ENCODE peak calls at places on chromosomes 13 and 19, in six cellular contexts. One of them, this sample, is unnamed.

GRCh38 chr19:18165794-18166544 is 7.6 kb upstream of the IFI30 start:
- DNase-seq in uterus: no peak
- DNase-seq in stimulated activated CD4-positive, alpha-beta T cell treated with anti-CD3 and anti-CD28 coated beads, Interleukin-12 subunit alpha, Interleukin-12 subunit beta, amount 100 ng/mL, for 4 hours: no peak
- DNase-seq in effector CD4-positive, alpha-beta T cell: no peak
- DNase-seq in cardiac muscle cell: no peak
- DNase-seq in DND-41: no peak
- DNase-seq in this sample: no peak

GRCh38 chr13:71359641-71360040 is 507.4 kb downstream of the DACH1 start:
- DNase-seq in uterus: no peak
- DNase-seq in stimulated activated CD4-positive, alpha-beta T cell treated with anti-CD3 and anti-CD28 coated beads, Interleukin-12 subunit alpha, Interleukin-12 subunit beta, amount 100 ng/mL, for 4 hours: no peak
- DNase-seq in effector CD4-positive, alpha-beta T cell: no peak
- DNase-seq in cardiac muscle cell: no peak
- DNase-seq in DND-41: no peak
- DNase-seq in this sample: no peak

GRCh38 chr19:41351339-41352245 is 2.1 kb downstream of the TGFB1 start:
- DNase-seq in uterus: peak
- DNase-seq in stimulated activated CD4-positive, alpha-beta T cell treated with anti-CD3 and anti-CD28 coated beads, Interleukin-12 subunit alpha, Interleukin-12 subunit beta, amount 100 ng/mL, for 4 hours: peak
- DNase-seq in effector CD4-positive, alpha-beta T cell: peak
- DNase-seq in cardiac muscle cell: peak
- DNase-seq in DND-41: peak
- DNase-seq in this sample: no peak

GRCh38 chr19:46648961-46649960 is 11.7 kb downstream of the DACT3 start:
- DNase-seq in uterus: no peak
- DNase-seq in stimulated activated CD4-positive, alpha-beta T cell treated with anti-CD3 and anti-CD28 coated beads, Interleukin-12 subunit alpha, Interleukin-12 subunit beta, amount 100 ng/mL, for 4 hours: no peak
- DNase-seq in effector CD4-positive, alpha-beta T cell: no peak
- DNase-seq in cardiac muscle cell: no peak
- DNase-seq in DND-41: no peak
- DNase-seq in this sample: no peak

GRCh38 chr19:4007836-4008539 is 452 bp downstream of the PIAS4 start:
- DNase-seq in uterus: no peak
- DNase-seq in stimulated activated CD4-positive, alpha-beta T cell treated with anti-CD3 and anti-CD28 coated beads, Interleukin-12 subunit alpha, Interleukin-12 subunit beta, amount 100 ng/mL, for 4 hours: peak
- DNase-seq in effector CD4-positive, alpha-beta T cell: no peak
- DNase-seq in cardiac muscle cell: peak
- DNase-seq in DND-41: peak
- DNase-seq in this sample: no peak

GRCh38 chr13:45137501-45137880 is 17.2 kb downstream of the GTF2F2 start:
- DNase-seq in uterus: no peak
- DNase-seq in stimulated activated CD4-positive, alpha-beta T cell treated with anti-CD3 and anti-CD28 coated beads, Interleukin-12 subunit alpha, Interleukin-12 subunit beta, amount 100 ng/mL, for 4 hours: no peak
- DNase-seq in effector CD4-positive, alpha-beta T cell: no peak
- DNase-seq in cardiac muscle cell: no peak
- DNase-seq in DND-41: no peak
- DNase-seq in this sample: no peak

GRCh38 chr13:32278456-32278855 is 36.7 kb downstream of the ZAR1L start:
- DNase-seq in uterus: no peak
- DNase-seq in stimulated activated CD4-positive, alpha-beta T cell treated with anti-CD3 and anti-CD28 coated beads, Interleukin-12 subunit alpha, Interleukin-12 subunit beta, amount 100 ng/mL, for 4 hours: no peak
- DNase-seq in effector CD4-positive, alpha-beta T cell: no peak
- DNase-seq in cardiac muscle cell: no peak
- DNase-seq in DND-41: no peak
- DNase-seq in this sample: no peak

GRCh38 chr19:18328340-18329034 is 5.6 kb upstream of the LSM4 start:
- DNase-seq in uterus: peak
- DNase-seq in stimulated activated CD4-positive, alpha-beta T cell treated with anti-CD3 and anti-CD28 coated beads, Interleukin-12 subunit alpha, Interleukin-12 subunit beta, amount 100 ng/mL, for 4 hours: peak
- DNase-seq in effector CD4-positive, alpha-beta T cell: peak
- DNase-seq in cardiac muscle cell: peak
- DNase-seq in DND-41: peak
- DNase-seq in this sample: peak

GRCh38 chr13:41962994-41963393 is 2.1 kb upstream of the VWA8 start:
- DNase-seq in uterus: no peak
- DNase-seq in stimulated activated CD4-positive, alpha-beta T cell treated with anti-CD3 and anti-CD28 coated beads, Interleukin-12 subunit alpha, Interleukin-12 subunit beta, amount 100 ng/mL, for 4 hours: no peak
- DNase-seq in effector CD4-positive, alpha-beta T cell: no peak
- DNase-seq in cardiac muscle cell: no peak
- DNase-seq in DND-41: no peak
- DNase-seq in this sample: no peak

GRCh38 chr13:44876782-44877324 is 112.4 kb downstream of the NUFIP1 start:
- DNase-seq in uterus: no peak
- DNase-seq in stimulated activated CD4-positive, alpha-beta T cell treated with anti-CD3 and anti-CD28 coated beads, Interleukin-12 subunit alpha, Interleukin-12 subunit beta, amount 100 ng/mL, for 4 hours: peak
- DNase-seq in effector CD4-positive, alpha-beta T cell: no peak
- DNase-seq in cardiac muscle cell: peak
- DNase-seq in DND-41: no peak
- DNase-seq in this sample: no peak

GRCh38 chr19:7397687-7398086 is 49.0 kb downstream of the ARHGEF18 start:
- DNase-seq in uterus: no peak
- DNase-seq in stimulated activated CD4-positive, alpha-beta T cell treated with anti-CD3 and anti-CD28 coated beads, Interleukin-12 subunit alpha, Interleukin-12 subunit beta, amount 100 ng/mL, for 4 hours: no peak
- DNase-seq in effector CD4-positive, alpha-beta T cell: no peak
- DNase-seq in cardiac muscle cell: no peak
- DNase-seq in DND-41: no peak
- DNase-seq in this sample: no peak

GRCh38 chr13:93881418-93881817 is 598.1 kb downstream of the DCT start:
- DNase-seq in uterus: no peak
- DNase-seq in stimulated activated CD4-positive, alpha-beta T cell treated with anti-CD3 and anti-CD28 coated beads, Interleukin-12 subunit alpha, Interleukin-12 subunit beta, amount 100 ng/mL, for 4 hours: no peak
- DNase-seq in effector CD4-positive, alpha-beta T cell: no peak
- DNase-seq in cardiac muscle cell: no peak
- DNase-seq in DND-41: no peak
- DNase-seq in this sample: no peak

GRCh38 chr19:41098762-41099161 is 10.5 kb downstream of the CYP2A13 start:
- DNase-seq in uterus: no peak
- DNase-seq in stimulated activated CD4-positive, alpha-beta T cell treated with anti-CD3 and anti-CD28 coated beads, Interleukin-12 subunit alpha, Interleukin-12 subunit beta, amount 100 ng/mL, for 4 hours: no peak
- DNase-seq in effector CD4-positive, alpha-beta T cell: no peak
- DNase-seq in cardiac muscle cell: no peak
- DNase-seq in DND-41: no peak
- DNase-seq in this sample: no peak

GRCh38 chr19:50333235-50333736 is 4.1 kb upstream of the KCNC3 start:
- DNase-seq in uterus: peak
- DNase-seq in stimulated activated CD4-positive, alpha-beta T cell treated with anti-CD3 and anti-CD28 coated beads, Interleukin-12 subunit alpha, Interleukin-12 subunit beta, amount 100 ng/mL, for 4 hours: peak
- DNase-seq in effector CD4-positive, alpha-beta T cell: peak
- DNase-seq in cardiac muscle cell: peak
- DNase-seq in DND-41: no peak
- DNase-seq in this sample: no peak

GRCh38 chr19:55369651-55370304 is 485 bp downstream of the IL11 start:
- DNase-seq in uterus: no peak
- DNase-seq in stimulated activated CD4-positive, alpha-beta T cell treated with anti-CD3 and anti-CD28 coated beads, Interleukin-12 subunit alpha, Interleukin-12 subunit beta, amount 100 ng/mL, for 4 hours: no peak
- DNase-seq in effector CD4-positive, alpha-beta T cell: no peak
- DNase-seq in cardiac muscle cell: peak
- DNase-seq in DND-41: no peak
- DNase-seq in this sample: no peak

GRCh38 chr13:99681695-99682094 is 180.4 kb downstream of the TM9SF2 start:
- DNase-seq in uterus: no peak
- DNase-seq in stimulated activated CD4-positive, alpha-beta T cell treated with anti-CD3 and anti-CD28 coated beads, Interleukin-12 subunit alpha, Interleukin-12 subunit beta, amount 100 ng/mL, for 4 hours: no peak
- DNase-seq in effector CD4-positive, alpha-beta T cell: no peak
- DNase-seq in cardiac muscle cell: no peak
- DNase-seq in DND-41: no peak
- DNase-seq in this sample: no peak

GRCh38 chr19:6362351-6362801 is 1.0 kb downstream of the CLPP start:
- DNase-seq in uterus: no peak
- DNase-seq in stimulated activated CD4-positive, alpha-beta T cell treated with anti-CD3 and anti-CD28 coated beads, Interleukin-12 subunit alpha, Interleukin-12 subunit beta, amount 100 ng/mL, for 4 hours: no peak
- DNase-seq in effector CD4-positive, alpha-beta T cell: peak
- DNase-seq in cardiac muscle cell: no peak
- DNase-seq in DND-41: peak
- DNase-seq in this sample: peak

GRCh38 chr19:14000691-14001365 is 5.3 kb downstream of the RFX1 start:
- DNase-seq in uterus: no peak
- DNase-seq in stimulated activated CD4-positive, alpha-beta T cell treated with anti-CD3 and anti-CD28 coated beads, Interleukin-12 subunit alpha, Interleukin-12 subunit beta, amount 100 ng/mL, for 4 hours: no peak
- DNase-seq in effector CD4-positive, alpha-beta T cell: no peak
- DNase-seq in cardiac muscle cell: no peak
- DNase-seq in DND-41: no peak
- DNase-seq in this sample: no peak

GRCh38 chr19:19461671-19462622 is 53.4 kb downstream of the TSSK6 start:
- DNase-seq in uterus: peak
- DNase-seq in stimulated activated CD4-positive, alpha-beta T cell treated with anti-CD3 and anti-CD28 coated beads, Interleukin-12 subunit alpha, Interleukin-12 subunit beta, amount 100 ng/mL, for 4 hours: no peak
- DNase-seq in effector CD4-positive, alpha-beta T cell: no peak
- DNase-seq in cardiac muscle cell: peak
- DNase-seq in DND-41: no peak
- DNase-seq in this sample: no peak

GRCh38 chr19:31274266-31274963 is 74.8 kb downstream of the TSHZ3 start:
- DNase-seq in uterus: no peak
- DNase-seq in stimulated activated CD4-positive, alpha-beta T cell treated with anti-CD3 and anti-CD28 coated beads, Interleukin-12 subunit alpha, Interleukin-12 subunit beta, amount 100 ng/mL, for 4 hours: no peak
- DNase-seq in effector CD4-positive, alpha-beta T cell: no peak
- DNase-seq in cardiac muscle cell: no peak
- DNase-seq in DND-41: no peak
- DNase-seq in this sample: no peak

GRCh38 chr13:28624707-28625432 is 34.1 kb upstream of the POMP start:
- DNase-seq in uterus: no peak
- DNase-seq in stimulated activated CD4-positive, alpha-beta T cell treated with anti-CD3 and anti-CD28 coated beads, Interleukin-12 subunit alpha, Interleukin-12 subunit beta, amount 100 ng/mL, for 4 hours: no peak
- DNase-seq in effector CD4-positive, alpha-beta T cell: no peak
- DNase-seq in cardiac muscle cell: no peak
- DNase-seq in DND-41: no peak
- DNase-seq in this sample: no peak

GRCh38 chr13:57123660-57124059 is 17.1 kb upstream of the PRR20A start:
- DNase-seq in uterus: no peak
- DNase-seq in stimulated activated CD4-positive, alpha-beta T cell treated with anti-CD3 and anti-CD28 coated beads, Interleukin-12 subunit alpha, Interleukin-12 subunit beta, amount 100 ng/mL, for 4 hours: no peak
- DNase-seq in effector CD4-positive, alpha-beta T cell: no peak
- DNase-seq in cardiac muscle cell: no peak
- DNase-seq in DND-41: no peak
- DNase-seq in this sample: no peak

GRCh38 chr13:114099918-114100445 is 32.4 kb downstream of the RASA3 start:
- DNase-seq in uterus: peak
- DNase-seq in stimulated activated CD4-positive, alpha-beta T cell treated with anti-CD3 and anti-CD28 coated beads, Interleukin-12 subunit alpha, Interleukin-12 subunit beta, amount 100 ng/mL, for 4 hours: no peak
- DNase-seq in effector CD4-positive, alpha-beta T cell: no peak
- DNase-seq in cardiac muscle cell: peak
- DNase-seq in DND-41: no peak
- DNase-seq in this sample: peak

GRCh38 chr13:90355162-90355751 is 992.2 kb upstream of the MIR17HG start:
- DNase-seq in uterus: no peak
- DNase-seq in stimulated activated CD4-positive, alpha-beta T cell treated with anti-CD3 and anti-CD28 coated beads, Interleukin-12 subunit alpha, Interleukin-12 subunit beta, amount 100 ng/mL, for 4 hours: no peak
- DNase-seq in effector CD4-positive, alpha-beta T cell: no peak
- DNase-seq in cardiac muscle cell: no peak
- DNase-seq in DND-41: no peak
- DNase-seq in this sample: no peak

GRCh38 chr13:105518086-105518485 is 1017.4 kb downstream of the EFNB2 start:
- DNase-seq in uterus: no peak
- DNase-seq in stimulated activated CD4-positive, alpha-beta T cell treated with anti-CD3 and anti-CD28 coated beads, Interleukin-12 subunit alpha, Interleukin-12 subunit beta, amount 100 ng/mL, for 4 hours: no peak
- DNase-seq in effector CD4-positive, alpha-beta T cell: no peak
- DNase-seq in cardiac muscle cell: no peak
- DNase-seq in DND-41: no peak
- DNase-seq in this sample: no peak

GRCh38 chr13:45195421-45195820 is 5.4 kb downstream of the KCTD4 start:
- DNase-seq in uterus: no peak
- DNase-seq in stimulated activated CD4-positive, alpha-beta T cell treated with anti-CD3 and anti-CD28 coated beads, Interleukin-12 subunit alpha, Interleukin-12 subunit beta, amount 100 ng/mL, for 4 hours: no peak
- DNase-seq in effector CD4-positive, alpha-beta T cell: no peak
- DNase-seq in cardiac muscle cell: no peak
- DNase-seq in DND-41: no peak
- DNase-seq in this sample: no peak

GRCh38 chr13:94416454-94417080 is 62.9 kb downstream of the DCT start:
- DNase-seq in uterus: no peak
- DNase-seq in stimulated activated CD4-positive, alpha-beta T cell treated with anti-CD3 and anti-CD28 coated beads, Interleukin-12 subunit alpha, Interleukin-12 subunit beta, amount 100 ng/mL, for 4 hours: no peak
- DNase-seq in effector CD4-positive, alpha-beta T cell: no peak
- DNase-seq in cardiac muscle cell: peak
- DNase-seq in DND-41: no peak
- DNase-seq in this sample: no peak

GRCh38 chr13:36999054-36999927 is at the start of gene ALG5:
- DNase-seq in uterus: peak
- DNase-seq in stimulated activated CD4-positive, alpha-beta T cell treated with anti-CD3 and anti-CD28 coated beads, Interleukin-12 subunit alpha, Interleukin-12 subunit beta, amount 100 ng/mL, for 4 hours: peak
- DNase-seq in effector CD4-positive, alpha-beta T cell: peak
- DNase-seq in cardiac muscle cell: peak
- DNase-seq in DND-41: peak
- DNase-seq in this sample: peak

GRCh38 chr19:54882758-54883157 is 8.7 kb downstream of the FCAR start:
- DNase-seq in uterus: no peak
- DNase-seq in stimulated activated CD4-positive, alpha-beta T cell treated with anti-CD3 and anti-CD28 coated beads, Interleukin-12 subunit alpha, Interleukin-12 subunit beta, amount 100 ng/mL, for 4 hours: no peak
- DNase-seq in effector CD4-positive, alpha-beta T cell: no peak
- DNase-seq in cardiac muscle cell: no peak
- DNase-seq in DND-41: peak
- DNase-seq in this sample: peak

GRCh38 chr19:3142292-3142670 is 6.4 kb downstream of the GNA15 start:
- DNase-seq in uterus: no peak
- DNase-seq in stimulated activated CD4-positive, alpha-beta T cell treated with anti-CD3 and anti-CD28 coated beads, Interleukin-12 subunit alpha, Interleukin-12 subunit beta, amount 100 ng/mL, for 4 hours: peak
- DNase-seq in effector CD4-positive, alpha-beta T cell: no peak
- DNase-seq in cardiac muscle cell: no peak
- DNase-seq in DND-41: no peak
- DNase-seq in this sample: no peak

GRCh38 chr13:41547253-41548000 is 90.1 kb downstream of the RGCC start:
- DNase-seq in uterus: peak
- DNase-seq in stimulated activated CD4-positive, alpha-beta T cell treated with anti-CD3 and anti-CD28 coated beads, Interleukin-12 subunit alpha, Interleukin-12 subunit beta, amount 100 ng/mL, for 4 hours: no peak
- DNase-seq in effector CD4-positive, alpha-beta T cell: no peak
- DNase-seq in cardiac muscle cell: no peak
- DNase-seq in DND-41: no peak
- DNase-seq in this sample: no peak

GRCh38 chr13:97648171-97648880 is 214.4 kb downstream of the RAP2A start:
- DNase-seq in uterus: no peak
- DNase-seq in stimulated activated CD4-positive, alpha-beta T cell treated with anti-CD3 and anti-CD28 coated beads, Interleukin-12 subunit alpha, Interleukin-12 subunit beta, amount 100 ng/mL, for 4 hours: no peak
- DNase-seq in effector CD4-positive, alpha-beta T cell: no peak
- DNase-seq in cardiac muscle cell: no peak
- DNase-seq in DND-41: no peak
- DNase-seq in this sample: no peak

GRCh38 chr19:33293255-33294057 is 8.9 kb downstream of the CEBPA start:
- DNase-seq in uterus: peak
- DNase-seq in stimulated activated CD4-positive, alpha-beta T cell treated with anti-CD3 and anti-CD28 coated beads, Interleukin-12 subunit alpha, Interleukin-12 subunit beta, amount 100 ng/mL, for 4 hours: no peak
- DNase-seq in effector CD4-positive, alpha-beta T cell: no peak
- DNase-seq in cardiac muscle cell: no peak
- DNase-seq in DND-41: no peak
- DNase-seq in this sample: no peak

GRCh38 chr19:2144190-2144589 is 7.2 kb downstream of the AP3D1 start:
- DNase-seq in uterus: no peak
- DNase-seq in stimulated activated CD4-positive, alpha-beta T cell treated with anti-CD3 and anti-CD28 coated beads, Interleukin-12 subunit alpha, Interleukin-12 subunit beta, amount 100 ng/mL, for 4 hours: no peak
- DNase-seq in effector CD4-positive, alpha-beta T cell: no peak
- DNase-seq in cardiac muscle cell: no peak
- DNase-seq in DND-41: no peak
- DNase-seq in this sample: no peak

GRCh38 chr19:51566489-51567100 is 4.5 kb upstream of the ZNF175 start:
- DNase-seq in uterus: no peak
- DNase-seq in stimulated activated CD4-positive, alpha-beta T cell treated with anti-CD3 and anti-CD28 coated beads, Interleukin-12 subunit alpha, Interleukin-12 subunit beta, amount 100 ng/mL, for 4 hours: no peak
- DNase-seq in effector CD4-positive, alpha-beta T cell: no peak
- DNase-seq in cardiac muscle cell: no peak
- DNase-seq in DND-41: no peak
- DNase-seq in this sample: peak

This sample was measured in Jurkat, Clone E6-1.